ENCODE peak calls at places on chromosomes 6 and 20, in nine cellular contexts. Q, W, E, Z, U, Y, K, T and D are unnamed samples. For H3K4me1 and H3K27me3, the result is how much of the 10 kb centered on the place peaks cover.

GRCh38 chr6:18388942-18389341 is 1.8 kb downstream of the RNF144B start:
- DNase-seq in Q (no peak), W (peak), E (no peak), Z (no peak), U (no peak), Y (no peak), K (no peak), T (peak), D (no peak)

GRCh38 chr6:48611332-48611731 is 500.3 kb upstream of the PTCHD4 start:
- DNase-seq in Q (no peak), W (peak), E (no peak), Z (no peak), U (no peak), Y (no peak), K (no peak), T (no peak), D (no peak)

GRCh38 chr20:10877345-10877744 is 203.5 kb upstream of the JAG1 start:
- DNase-seq in Q (no peak), W (no peak), E (no peak), Z (no peak), U (peak), Y (no peak), K (no peak), T (no peak), D (no peak)

GRCh38 chr6:47977314-47977713 is 133.7 kb downstream of the PTCHD4 start:
- DNase-seq in Q (no peak), W (no peak), E (no peak), Z (no peak), U (no peak), Y (no peak), K (no peak), T (peak), D (no peak)

GRCh38 chr6:43093361-43094289 is 17.5 kb downstream of the PTK7 start:
- DNase-seq in Q (no peak), W (peak), E (no peak), Z (no peak), U (peak), Y (no peak), K (peak), T (peak), D (no peak)

GRCh38 chr20:4509825-4510522 is 211.7 kb upstream of the PRND start:
- DNase-seq in Q (no peak), W (peak), E (no peak), Z (no peak), U (no peak), Y (no peak), K (no peak), T (no peak), D (no peak)

GRCh38 chr6:11043961-11044711 is at the start of gene ELOVL2:
- DNase-seq in Q (no peak), W (peak), E (no peak), Z (no peak), U (no peak), Y (no peak), K (no peak), T (peak), D (no peak)

GRCh38 chr6:69155467-69155866 is 520.4 kb downstream of the ADGRB3 start:
- DNase-seq in Q (no peak), W (no peak), E (no peak), Z (no peak), U (no peak), Y (no peak), K (no peak), T (no peak), D (no peak)

GRCh38 chr20:20085071-20085470 is 32.7 kb downstream of the CFAP61 start:
- DNase-seq in Q (no peak), W (no peak), E (peak), Z (no peak), U (no peak), Y (no peak), K (no peak), T (no peak), D (no peak)

GRCh38 chr6:165872811-165873210 is 209.8 kb upstream of the PDE10A start:
- DNase-seq in Q (no peak), W (no peak), E (no peak), Z (no peak), U (no peak), Y (no peak), K (no peak), T (no peak), D (no peak)

GRCh38 chr20:24502184-24502583 is 32.8 kb downstream of the SYNDIG1 start:
- DNase-seq in Q (no peak), W (peak), E (no peak), Z (no peak), U (no peak), Y (no peak), K (no peak), T (no peak), D (no peak)

GRCh38 chr6:169248521-169248971 is 5.1 kb downstream of the THBS2 start:
- DNase-seq in Q (no peak), W (no peak), E (no peak), Z (no peak), U (no peak), Y (no peak), K (peak), T (no peak), D (no peak)

GRCh38 chr20:36339646-36340592 is 33.8 kb downstream of the DLGAP4 start:
- DNase-seq in Q (no peak), W (no peak), E (no peak), Z (no peak), U (no peak), Y (no peak), K (no peak), T (peak), D (peak)

GRCh38 chr20:4769328-4769727 is 47.6 kb downstream of the PRND start:
- DNase-seq in Q (no peak), W (no peak), E (no peak), Z (no peak), U (no peak), Y (no peak), K (no peak), T (no peak), D (no peak)

GRCh38 chr6:75747371-75747984 is 1.6 kb upstream of the MYO6 start:
- DNase-seq in Q (no peak), W (no peak), E (no peak), Z (no peak), U (peak), Y (no peak), K (peak), T (no peak), D (peak)

GRCh38 chr6:109187399-109188114 is 92.2 kb downstream of the CEP57L1 start:
- DNase-seq in Q (peak), W (peak), E (no peak), Z (peak), U (peak), Y (peak), K (peak), T (peak), D (peak)

GRCh38 chr6:150290429-150290828 is 78.4 kb upstream of the IYD start:
- DNase-seq in Q (no peak), W (peak), E (no peak), Z (no peak), U (no peak), Y (no peak), K (no peak), T (no peak), D (no peak)

GRCh38 chr20:8388146-8388545 is 256.1 kb downstream of the PLCB1 start:
- DNase-seq in Q (no peak), W (peak), E (no peak), Z (no peak), U (no peak), Y (no peak), K (no peak), T (no peak), D (no peak)

DNA sequence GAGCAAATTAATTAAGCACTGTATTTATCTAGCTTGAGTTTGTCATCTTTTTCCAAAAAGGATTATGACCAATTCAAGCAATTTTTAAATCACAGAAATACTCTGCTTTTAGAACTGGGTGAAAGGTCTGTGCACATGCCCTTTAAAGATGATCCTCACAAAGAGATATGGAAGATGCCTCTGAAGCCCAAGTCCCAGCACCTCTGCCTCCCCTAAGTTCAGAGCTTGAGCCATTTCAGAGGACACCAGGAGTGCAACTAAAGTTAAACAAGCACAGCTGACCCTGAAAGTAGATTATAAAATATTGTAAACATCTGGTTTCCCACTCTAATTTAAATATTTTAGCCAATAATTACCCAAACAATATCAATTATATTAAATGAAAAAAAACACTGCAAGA is 139.5 kb upstream of the BEND6 start:
- DNase-seq in Q (no peak), W (no peak), E (no peak), Z (no peak), U (no peak), Y (no peak), K (no peak), T (no peak), D (no peak)
- H3K4me1 ChIP-seq in Q (under half), W (under half), E (under half), Z (under half), U (under half), Y (under half), K (under half), T (under half), D (under half)

DNA sequence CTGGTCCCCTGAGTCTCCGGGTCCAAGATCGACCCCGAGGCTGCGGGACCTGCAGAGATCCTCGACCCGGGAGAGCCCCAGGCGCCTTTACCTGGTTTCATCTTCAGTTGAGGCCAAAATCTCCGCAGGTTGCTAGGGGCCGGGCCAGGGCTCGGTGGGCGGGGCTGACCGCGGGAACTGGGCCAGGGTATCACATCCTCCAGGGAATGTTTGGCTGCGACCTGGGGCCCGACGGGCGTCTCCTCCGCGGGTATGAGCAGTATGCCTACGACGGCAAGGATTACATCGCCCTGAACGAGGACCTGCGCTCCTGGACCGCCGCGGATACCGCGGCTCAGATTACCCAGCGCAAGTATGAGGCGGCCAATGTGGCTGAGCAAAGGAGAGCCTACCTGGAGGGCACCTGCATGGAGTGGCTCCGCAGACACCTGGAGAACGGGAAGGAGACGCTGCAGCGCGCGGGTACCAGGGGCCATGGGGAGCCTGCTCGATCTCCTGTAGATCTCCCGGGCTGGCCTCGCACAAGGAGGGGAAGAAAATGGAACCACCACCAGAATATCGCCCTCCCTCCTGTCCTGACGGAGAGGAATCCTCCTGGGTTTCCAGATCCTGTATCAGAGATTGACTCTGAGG is 53.8 kb upstream of the POLR1H start:
- DNase-seq in Q (no peak), W (no peak), E (no peak), Z (peak), U (peak), Y (no peak), K (peak), T (peak), D (no peak)
- H3K27me3 ChIP-seq in Q (under half), W (under half), E (under half), Z (under half), U (under half), Y (under half), K (under half), T (half or more), D (under half)

DNA sequence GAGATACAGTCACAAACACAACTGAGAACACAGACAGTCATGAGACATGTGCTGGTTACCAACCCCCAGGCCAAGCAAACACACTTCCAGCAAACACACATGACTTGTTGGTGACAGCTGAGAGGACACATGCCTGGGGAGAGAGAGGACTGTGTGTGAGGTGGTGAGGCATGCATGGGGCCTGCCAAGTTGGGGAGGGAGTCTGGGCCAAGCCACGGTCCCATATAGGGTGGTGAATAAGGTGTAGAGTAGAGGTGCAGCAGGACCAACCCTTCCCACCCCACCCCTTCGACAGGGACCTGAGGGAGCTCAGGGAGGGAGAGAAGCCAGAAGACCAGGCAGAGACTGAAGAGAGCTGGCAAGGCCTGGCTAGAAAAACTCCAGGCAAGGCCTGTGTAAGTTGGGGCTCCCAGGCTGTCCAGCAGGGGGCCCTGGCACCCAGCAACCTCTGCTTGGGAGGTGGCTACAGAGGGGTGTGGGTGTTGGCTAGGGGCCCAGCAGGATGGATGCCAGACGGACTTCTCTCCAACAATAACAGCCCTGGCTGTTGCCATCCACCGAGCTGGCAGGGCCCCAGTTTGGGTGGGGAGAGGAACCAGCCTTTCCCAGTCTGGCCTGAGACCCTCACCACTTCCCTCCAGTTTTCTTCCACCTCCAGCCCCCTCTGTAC is 2.0 kb upstream of the SLC29A1 start:
- DNase-seq in Q (peak), W (peak), E (peak), Z (peak), U (peak), Y (peak), K (peak), T (peak), D (peak)
- H3K4me1 ChIP-seq in Q (half or more), W (under half), E (half or more), Z (half or more), U (under half), Y (under half), K (half or more), T (half or more), D (under half)

GRCh38 chr6:70956191-70956450 is 739 bp downstream of the B3GAT2 start:
- DNase-seq in Q (no peak), W (no peak), E (no peak), Z (no peak), U (no peak), Y (no peak), K (no peak), T (no peak), D (no peak)
- H3K27me3 ChIP-seq in Q (under half), W (under half), E (under half), Z (under half), U (half or more), Y (under half), K (under half), T (half or more), D (under half)

GRCh38 chr20:63178889-63179751 is 36.8 kb downstream of the YTHDF1 start:
- DNase-seq in Q (peak), W (peak), E (no peak), Z (no peak), U (peak), Y (peak), K (peak), T (peak), D (peak)
- H3K4me1 ChIP-seq in Q (under half), W (under half), E (under half), Z (under half), U (under half), Y (under half), K (half or more), T (under half), D (under half)

DNA sequence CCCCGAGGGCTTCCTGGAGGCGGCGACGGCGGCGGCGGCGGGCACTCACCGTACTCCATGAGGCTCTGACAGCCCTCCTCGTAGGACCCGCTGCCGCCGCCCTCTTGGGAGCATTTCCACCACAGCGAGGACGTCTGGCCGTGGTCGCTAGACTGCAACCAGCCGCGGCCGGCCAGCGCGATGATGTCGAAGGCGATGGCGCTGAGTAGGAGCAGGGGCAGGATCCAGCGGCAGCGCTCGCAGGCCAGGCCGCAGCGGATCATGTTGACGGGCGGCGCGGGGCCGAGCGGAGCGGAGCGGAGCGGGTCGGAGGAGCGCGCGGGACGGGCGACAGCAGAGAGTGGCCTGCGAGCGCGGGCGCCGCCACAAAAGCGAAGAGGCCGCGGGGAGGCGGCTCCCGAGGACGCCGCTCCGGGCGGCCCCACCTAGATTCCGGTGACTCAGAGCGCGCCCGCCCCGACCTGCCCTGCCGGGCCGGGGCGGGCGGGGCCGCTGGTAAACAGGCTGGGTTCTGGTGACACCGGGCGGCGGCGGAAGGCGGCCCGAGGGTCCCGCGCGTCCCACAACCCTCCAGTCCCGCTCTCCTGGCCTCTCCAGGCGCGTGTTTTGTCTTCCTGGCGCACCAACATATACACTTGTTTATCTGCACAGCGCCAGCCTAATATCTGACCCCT is at the start of gene PERP:
- DNase-seq in Q (peak), W (peak), E (no peak), Z (peak), U (peak), Y (peak), K (peak), T (peak), D (peak)
- H3K27me3 ChIP-seq in Q (under half), W (under half), E (under half), Z (under half), U (under half), Y (under half), K (under half), T (under half), D (under half)

GRCh38 chr20:57403216-57403615 is 12.0 kb downstream of the RBM38 start:
- DNase-seq in Q (no peak), W (no peak), E (no peak), Z (peak), U (no peak), Y (no peak), K (no peak), T (no peak), D (no peak)

GRCh38 chr20:57407541-57407956 is 16.4 kb downstream of the RBM38 start:
- DNase-seq in Q (no peak), W (no peak), E (no peak), Z (no peak), U (no peak), Y (no peak), K (no peak), T (no peak), D (no peak)

GRCh38 chr20:57402206-57403125 is 11.3 kb downstream of the RBM38 start:
- DNase-seq in Q (no peak), W (no peak), E (no peak), Z (peak), U (no peak), Y (no peak), K (no peak), T (no peak), D (no peak)

GRCh38 chr20:57405236-57406016 is 14.2 kb downstream of the RBM38 start:
- DNase-seq in Q (no peak), W (no peak), E (no peak), Z (no peak), U (no peak), Y (no peak), K (no peak), T (no peak), D (no peak)

DNA sequence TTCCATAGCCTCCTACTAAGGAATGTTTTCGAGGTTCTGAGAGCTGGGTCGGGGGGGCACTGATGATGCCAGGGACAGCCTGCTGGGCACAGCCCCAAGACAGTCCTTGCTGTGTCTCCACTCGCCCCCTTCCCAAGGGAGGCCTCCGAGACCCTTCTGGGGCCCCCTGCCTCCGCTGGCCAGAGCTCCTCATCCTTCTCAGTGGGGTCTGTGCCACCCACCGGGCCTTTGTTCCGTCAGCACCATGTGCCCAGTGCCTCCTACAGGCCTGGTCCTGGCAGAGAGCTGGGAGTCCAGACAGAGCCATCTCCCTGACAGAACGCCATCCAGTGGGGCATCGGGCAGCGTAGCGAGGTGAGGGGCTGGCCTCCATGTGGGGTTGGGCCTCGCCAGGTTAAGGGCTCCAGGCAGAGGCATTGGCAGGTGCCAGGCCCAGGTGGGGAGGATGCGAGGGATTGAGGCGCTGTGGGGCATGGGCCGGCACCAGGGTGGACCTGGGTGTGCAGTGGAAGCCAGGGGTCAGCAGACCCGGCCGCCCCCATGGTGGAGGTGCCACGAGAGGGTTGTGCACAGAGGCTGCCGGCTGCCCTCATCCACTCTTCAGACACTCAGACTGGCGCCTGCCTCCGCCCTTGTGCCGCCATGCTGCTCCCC is 13.3 kb downstream of the RBM38 start:
- DNase-seq in Q (no peak), W (no peak), E (no peak), Z (peak), U (no peak), Y (no peak), K (no peak), T (no peak), D (no peak)
- H3K4me1 ChIP-seq in Q (under half), W (under half), E (under half), Z (under half), U (under half), Y (half or more), K (half or more), T (under half), D (under half)

GRCh38 chr6:27020553-27020880 is 227.0 kb upstream of the PRSS16 start:
- DNase-seq in Q (no peak), W (no peak), E (no peak), Z (no peak), U (no peak), Y (no peak), K (no peak), T (no peak), D (no peak)
- H3K27me3 ChIP-seq in Q (under half), W (under half), E (under half), Z (under half), U (under half), Y (under half), K (under half), T (under half), D (under half)